ENCODE peak calls at places on chromosomes 6 and 20, in five cellular contexts. G, S, D, L and R are unnamed samples.

GRCh38 chr20:38143238-38143645 is 21.8 kb downstream of the TGM2 start:
- DNase-seq in G (no peak), L (no peak), D (no peak), S (peak), R (no peak)

GRCh38 chr6:13268914-13269532 is 59.3 kb downstream of the TBC1D7 start:
- DNase-seq in L (no peak), G (no peak), S (no peak), D (peak), R (no peak)

GRCh38 chr20:64106435-64106961 is 867 bp downstream of the NPBWR2 start:
- DNase-seq in S (no peak), D (no peak), G (peak), L (no peak), R (no peak)

GRCh38 chr6:102813489-102814275 is 1420.2 kb downstream of the GRIK2 start:
- DNase-seq in L (no peak), D (no peak), S (no peak), G (no peak), R (no peak)

GRCh38 chr20:33993800-33994623 is at the start of gene RALY:
- DNase-seq in L (peak), G (peak), S (peak), D (peak), R (peak)

GRCh38 chr6:149854532-149854931 is 9.6 kb downstream of the LRP11 start:
- DNase-seq in S (no peak), G (no peak), L (no peak), D (peak), R (no peak)

GRCh38 chr20:62537649-62538292 is 62.0 kb upstream of the GATA5 start:
- DNase-seq in S (no peak), L (no peak), D (no peak), G (no peak), R (no peak)

GRCh38 chr6:103617642-103618041 is 1242.1 kb downstream of the HACE1 start:
- DNase-seq in S (no peak), G (no peak), L (no peak), D (no peak), R (no peak)

GRCh38 chr6:98579941-98580340 is 254.4 kb upstream of the POU3F2 start:
- DNase-seq in S (no peak), G (no peak), D (no peak), L (no peak), R (no peak)

GRCh38 chr6:27471365-27472115 is 1.4 kb downstream of the ZNF184 start:
- DNase-seq in S (no peak), L (no peak), G (no peak), D (no peak), R (no peak)

GRCh38 chr20:24627291-24627690 is 157.9 kb downstream of the SYNDIG1 start:
- DNase-seq in S (no peak), G (no peak), D (no peak), L (no peak), R (no peak)

GRCh38 chr6:21064716-21065340 is 528.7 kb upstream of the SOX4 start:
- DNase-seq in S (no peak), G (no peak), D (no peak), L (no peak), R (no peak)

GRCh38 chr6:109252261-109253041 is 129.8 kb downstream of the CD164 start:
- DNase-seq in G (no peak), D (no peak), S (no peak), L (no peak), R (no peak)

GRCh38 chr6:6752129-6752528 is 163.6 kb downstream of the LY86 start:
- DNase-seq in S (peak), D (no peak), G (no peak), L (no peak), R (no peak)

GRCh38 chr6:158784505-158784904 is 34.7 kb downstream of the EZR start:
- DNase-seq in L (no peak), G (no peak), S (no peak), D (no peak), R (no peak)